ENCODE peak calls at places on chromosome 5, in nine cellular contexts. E, H, V, A, G, J, L, K and O are unnamed samples.

GRCh38 chr5:56803894-56804293 is 11.5 kb upstream of the MAP3K1 start:
- DNase-seq in H (no peak), E (no peak), A (no peak), G (no peak), J (no peak), V (no peak), L (no peak), K (no peak), O (no peak)

GRCh38 chr5:133446440-133446839 is 165.9 kb downstream of the FSTL4 start:
- DNase-seq in K (no peak), G (no peak), E (no peak), A (no peak), L (no peak), V (no peak), J (no peak), H (no peak), O (no peak)

GRCh38 chr5:56011835-56012234 is 17.1 kb upstream of the IL6ST start:
- DNase-seq in L (no peak), A (no peak), K (no peak), J (no peak), H (no peak), V (no peak), G (no peak), E (no peak), O (no peak)

GRCh38 chr5:143241892-143242291 is 161.6 kb downstream of the NR3C1 start:
- DNase-seq in G (no peak), A (no peak), J (no peak), L (no peak), H (no peak), K (no peak), E (no peak), V (no peak), O (no peak)

GRCh38 chr5:137728048-137728447 is 7.8 kb downstream of the KLHL3 start:
- DNase-seq in E (no peak), J (no peak), L (no peak), A (no peak), V (no peak), G (no peak), K (no peak), H (no peak), O (no peak)

GRCh38 chr5:9733456-9733855 is 103.3 kb upstream of the TAS2R1 start:
- DNase-seq in K (no peak), J (no peak), V (no peak), G (no peak), E (no peak), L (no peak), A (no peak), H (no peak), O (no peak)

GRCh38 chr5:56116599-56117131 is 116.5 kb downstream of the ANKRD55 start:
- DNase-seq in J (no peak), H (no peak), G (no peak), L (no peak), A (no peak), E (no peak), V (no peak), K (no peak), O (no peak)

GRCh38 chr5:163730206-163730782 is 224.9 kb downstream of the MAT2B start:
- DNase-seq in G (no peak), V (no peak), K (no peak), A (no peak), L (no peak), H (no peak), E (no peak), J (no peak), O (no peak)

GRCh38 chr5:66113160-66113559 is 30.9 kb upstream of the SREK1 start:
- DNase-seq in K (no peak), V (peak), J (no peak), E (no peak), H (no peak), L (no peak), G (no peak), A (no peak), O (peak)

GRCh38 chr5:143085319-143085917 is 315.2 kb downstream of the ARHGAP26 start:
- DNase-seq in H (no peak), V (no peak), J (no peak), L (no peak), A (no peak), K (no peak), G (no peak), E (no peak), O (no peak)

GRCh38 chr5:14008819-14009311 is 64.4 kb upstream of the DNAH5 start:
- DNase-seq in K (peak), L (no peak), J (no peak), A (no peak), V (no peak), E (no peak), G (no peak), H (no peak), O (no peak)

GRCh38 chr5:163564321-163564924 is 59.0 kb downstream of the MAT2B start:
- DNase-seq in G (peak), L (peak), K (peak), H (no peak), E (peak), J (no peak), V (peak), A (peak), O (no peak)

GRCh38 chr5:79547429-79547822 is 33.5 kb upstream of the HOMER1 start:
- DNase-seq in G (no peak), E (no peak), V (no peak), H (no peak), L (no peak), K (no peak), A (no peak), J (no peak), O (no peak)

GRCh38 chr5:154242964-154243376 is 52.4 kb downstream of the GALNT10 start:
- DNase-seq in G (no peak), H (no peak), J (no peak), A (no peak), L (no peak), E (no peak), K (no peak), V (no peak), O (no peak)

GRCh38 chr5:80288177-80288576 is 31.6 kb upstream of the SPZ1 start:
- DNase-seq in J (no peak), K (no peak), G (no peak), A (no peak), H (no peak), L (no peak), V (no peak), E (no peak), O (no peak)

GRCh38 chr5:179261301-179262125 is 83.7 kb downstream of the ADAMTS2 start:
- DNase-seq in J (peak), G (no peak), H (peak), L (peak), K (peak), A (no peak), E (no peak), V (no peak), O (no peak)

GRCh38 chr5:93054424-93055165 is 526.4 kb downstream of the NR2F1-AS1 start:
- DNase-seq in A (no peak), H (no peak), L (no peak), V (no peak), J (no peak), K (no peak), E (no peak), G (no peak), O (no peak)

GRCh38 chr5:97355775-97356174 is 172.7 kb upstream of the RIOK2 start:
- DNase-seq in G (no peak), H (no peak), K (no peak), V (no peak), A (no peak), E (peak), L (no peak), J (no peak), O (no peak)

GRCh38 chr5:175811594-175811993 is 59.8 kb upstream of the CPLX2 start:
- DNase-seq in A (no peak), V (no peak), J (no peak), G (no peak), E (no peak), L (no peak), H (no peak), K (no peak), O (no peak)

GRCh38 chr5:26329562-26330189 is 708.7 kb downstream of the CDH9 start:
- DNase-seq in G (no peak), E (no peak), K (no peak), A (no peak), V (no peak), L (no peak), J (no peak), H (no peak), O (peak)

GRCh38 chr5:43548358-43548757 is 8.5 kb downstream of the PAIP1 start:
- DNase-seq in E (no peak), A (no peak), V (no peak), J (no peak), L (no peak), K (no peak), H (no peak), G (no peak), O (no peak)

GRCh38 chr5:116480894-116481510 is 93.6 kb downstream of the SEMA6A start:
- DNase-seq in A (no peak), V (no peak), J (no peak), H (no peak), G (no peak), E (no peak), K (no peak), L (no peak), O (no peak)

GRCh38 chr5:135214897-135215616 is 181.0 kb upstream of the PITX1 start:
- DNase-seq in A (peak), J (no peak), H (peak), E (no peak), G (no peak), K (peak), V (no peak), L (no peak), O (no peak)

GRCh38 chr5:142872795-142873194 is 102.6 kb downstream of the ARHGAP26 start:
- DNase-seq in H (no peak), E (no peak), A (no peak), L (no peak), J (no peak), K (peak), G (no peak), V (peak), O (peak)

GRCh38 chr5:172637122-172637580 is 3.9 kb upstream of the NEURL1B start:
- DNase-seq in K (no peak), E (no peak), J (peak), A (no peak), L (no peak), V (no peak), H (peak), G (no peak), O (no peak)
- TF ChIP-seq POLR2A in K (no peak), E (no peak), J (no peak), A (no peak), L (no peak), V (no peak), H (no peak), G (no peak), O (no peak)

GRCh38 chr5:102865510-102866314 is 110.6 kb downstream of the PAM start:
- DNase-seq in G (peak), H (peak), K (peak), A (peak), V (peak), J (no peak), L (peak), E (peak), O (peak)
- TF ChIP-seq POLR2A in G (no peak), H (no peak), K (no peak), A (peak), V (peak), J (no peak), L (no peak), E (peak), O (peak)

DNA sequence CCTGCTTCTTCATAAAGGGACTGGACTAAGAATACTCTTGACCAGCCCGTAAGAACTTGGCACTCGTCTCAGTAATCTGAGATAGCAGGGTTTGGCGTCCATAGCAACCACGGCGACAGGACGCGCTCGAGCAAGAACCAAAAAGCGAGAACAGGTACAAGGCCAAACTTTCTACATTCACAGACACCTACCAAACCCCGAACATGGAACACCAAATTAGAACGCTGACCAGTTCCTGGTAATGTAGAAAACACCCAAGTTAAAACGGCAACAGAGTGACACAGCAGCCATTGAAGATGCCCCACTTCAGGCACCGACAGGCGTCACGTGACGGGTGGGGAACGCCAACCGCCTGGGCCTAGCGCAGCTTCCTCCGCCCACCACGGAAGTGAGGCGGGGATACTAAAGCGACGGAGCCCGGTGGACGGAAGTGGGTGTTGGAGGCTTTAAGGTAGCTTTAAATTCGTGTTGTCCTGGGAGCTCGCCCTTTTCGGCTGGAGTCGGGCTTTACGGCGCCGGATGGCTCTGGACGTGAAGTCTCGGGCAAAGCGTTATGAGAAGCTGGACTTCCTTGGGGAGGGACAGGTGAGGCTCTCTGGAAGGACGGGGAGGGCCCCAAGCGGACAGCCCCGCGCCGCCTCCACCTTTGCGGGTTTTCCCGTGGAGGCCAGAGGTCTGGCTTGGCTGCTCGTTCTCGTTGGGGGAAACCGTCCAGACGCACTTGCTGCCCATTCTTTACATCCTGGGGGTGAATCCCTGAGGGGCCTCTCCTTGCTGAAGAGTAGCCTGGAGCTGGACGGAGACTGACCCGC is at the start of gene CDK7:
- DNase-seq in A (peak), J (peak), K (peak), V (peak), G (peak), H (peak), E (peak), L (peak), O (peak)
- TF ChIP-seq POLR2A in A (peak), J (no peak), K (no peak), V (peak), G (peak), H (no peak), E (peak), L (no peak), O (peak)

GRCh38 chr5:72108200-72109050 is 1.1 kb downstream of the MAP1B start:
- DNase-seq in A (peak), V (no peak), L (peak), E (peak), H (peak), K (no peak), G (peak), J (peak), O (peak)
- TF ChIP-seq POLR2A in A (no peak), V (no peak), L (no peak), E (no peak), H (no peak), K (no peak), G (peak), J (no peak), O (no peak)

DNA sequence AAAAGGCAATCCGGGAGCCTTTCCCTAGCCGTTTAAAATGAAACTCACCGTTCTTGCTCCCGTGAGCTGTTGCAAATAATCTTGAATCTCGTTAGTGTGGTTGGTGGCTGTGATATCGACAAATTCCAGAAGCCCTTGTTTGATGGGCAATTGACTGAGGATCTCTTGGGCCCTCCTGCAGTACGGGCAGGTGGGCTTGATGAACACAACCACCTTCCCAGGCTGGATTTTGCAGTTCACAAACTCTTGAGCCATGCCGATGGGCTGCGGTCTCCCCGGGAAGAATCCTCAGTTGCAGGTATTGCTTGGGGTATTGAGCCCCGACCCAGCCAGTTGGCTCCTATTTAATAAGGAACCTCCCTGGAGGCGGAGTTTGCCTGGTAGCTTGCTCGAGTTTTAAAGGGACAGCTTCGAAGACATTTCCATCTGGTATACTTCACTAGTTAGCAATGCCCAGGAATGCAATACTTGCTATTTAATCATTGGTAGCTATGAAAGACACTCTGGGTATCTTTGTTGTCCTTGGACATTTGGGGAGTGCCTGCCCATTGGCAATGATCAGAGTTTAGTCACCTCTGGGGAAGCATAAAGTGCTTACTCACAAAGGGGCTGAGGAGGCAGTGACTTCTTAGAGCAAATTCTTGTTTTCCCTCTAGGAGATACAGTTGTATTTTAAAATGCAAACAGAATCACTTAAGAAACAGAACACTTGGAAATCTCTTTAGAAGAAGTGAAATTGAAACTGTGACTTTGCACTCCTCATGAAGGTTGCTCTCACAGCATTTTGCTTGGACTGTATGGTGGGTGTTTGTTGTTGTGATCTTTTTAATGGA is at the start of gene GLRX:
- DNase-seq in J (peak), H (peak), G (peak), V (peak), E (no peak), K (peak), L (peak), A (peak), O (peak)
- TF ChIP-seq POLR2A in J (no peak), H (no peak), G (peak), V (no peak), E (peak), K (no peak), L (no peak), A (peak), O (no peak)